ENCODE peak calls at places on chromosomes 5 and 9, in seven cellular contexts. One of them, this sample, is unnamed.

GRCh38 chr5:173791878-173792277 is 96.3 kb upstream of the CPEB4 start:
- DNase-seq in HFFc6: no peak
- DNase-seq in hepatocyte: no peak
- DNase-seq in neuronal stem cell: no peak
- DNase-seq in esophagus squamous epithelium: no peak
- DNase-seq in COR-L47: no peak
- DNase-seq in CD8-positive, alpha-beta memory T cell: no peak
- DNase-seq in this sample: no peak

GRCh38 chr5:163695817-163696216 is 190.4 kb downstream of the MAT2B start:
- DNase-seq in esophagus squamous epithelium: no peak
- DNase-seq in CD8-positive, alpha-beta memory T cell: no peak
- DNase-seq in hepatocyte: no peak
- DNase-seq in HFFc6: no peak
- DNase-seq in COR-L47: no peak
- DNase-seq in neuronal stem cell: no peak
- DNase-seq in this sample: no peak

GRCh38 chr5:132283423-132284043 is 10.7 kb upstream of the SLC22A4 start:
- DNase-seq in hepatocyte: no peak
- DNase-seq in esophagus squamous epithelium: no peak
- DNase-seq in CD8-positive, alpha-beta memory T cell: no peak
- DNase-seq in neuronal stem cell: no peak
- DNase-seq in HFFc6: peak
- DNase-seq in COR-L47: peak
- DNase-seq in this sample: peak

GRCh38 chr5:72871358-72872024 is 55.0 kb downstream of the TNPO1 start:
- DNase-seq in CD8-positive, alpha-beta memory T cell: no peak
- DNase-seq in HFFc6: no peak
- DNase-seq in COR-L47: no peak
- DNase-seq in esophagus squamous epithelium: no peak
- DNase-seq in neuronal stem cell: no peak
- DNase-seq in hepatocyte: no peak
- DNase-seq in this sample: no peak

GRCh38 chr5:57311251-57311650 is 137.4 kb downstream of the GPBP1 start:
- DNase-seq in COR-L47: no peak
- DNase-seq in esophagus squamous epithelium: no peak
- DNase-seq in hepatocyte: no peak
- DNase-seq in neuronal stem cell: no peak
- DNase-seq in CD8-positive, alpha-beta memory T cell: no peak
- DNase-seq in HFFc6: no peak
- DNase-seq in this sample: no peak

GRCh38 chr5:13408616-13409015 is 535.9 kb downstream of the DNAH5 start:
- DNase-seq in CD8-positive, alpha-beta memory T cell: no peak
- DNase-seq in HFFc6: no peak
- DNase-seq in neuronal stem cell: no peak
- DNase-seq in hepatocyte: no peak
- DNase-seq in COR-L47: no peak
- DNase-seq in esophagus squamous epithelium: no peak
- DNase-seq in this sample: peak

GRCh38 chr5:179817071-179817840 is 3.4 kb upstream of the SQSTM1 start:
- DNase-seq in hepatocyte: no peak
- DNase-seq in neuronal stem cell: no peak
- DNase-seq in esophagus squamous epithelium: no peak
- DNase-seq in CD8-positive, alpha-beta memory T cell: no peak
- DNase-seq in COR-L47: no peak
- DNase-seq in HFFc6: no peak
- DNase-seq in this sample: no peak

GRCh38 chr9:136283291-136284235 is 20.3 kb downstream of the CCDC187 start:
- DNase-seq in hepatocyte: peak
- DNase-seq in COR-L47: peak
- DNase-seq in CD8-positive, alpha-beta memory T cell: peak
- DNase-seq in neuronal stem cell: peak
- DNase-seq in esophagus squamous epithelium: no peak
- DNase-seq in HFFc6: peak
- DNase-seq in this sample: peak

GRCh38 chr5:141186897-141187512 is at the start of gene PCDHB9:
- DNase-seq in neuronal stem cell: no peak
- DNase-seq in COR-L47: peak
- DNase-seq in CD8-positive, alpha-beta memory T cell: no peak
- DNase-seq in HFFc6: peak
- DNase-seq in esophagus squamous epithelium: no peak
- DNase-seq in hepatocyte: peak
- DNase-seq in this sample: no peak

GRCh38 chr5:72472666-72473422 is 34.4 kb downstream of the ZNF366 start:
- DNase-seq in CD8-positive, alpha-beta memory T cell: no peak
- DNase-seq in COR-L47: no peak
- DNase-seq in neuronal stem cell: no peak
- DNase-seq in esophagus squamous epithelium: no peak
- DNase-seq in hepatocyte: no peak
- DNase-seq in HFFc6: no peak
- DNase-seq in this sample: no peak

GRCh38 chr9:113492343-113493079 is 29.0 kb downstream of the RGS3 start:
- DNase-seq in hepatocyte: no peak
- DNase-seq in HFFc6: no peak
- DNase-seq in COR-L47: no peak
- DNase-seq in neuronal stem cell: no peak
- DNase-seq in esophagus squamous epithelium: no peak
- DNase-seq in CD8-positive, alpha-beta memory T cell: no peak
- DNase-seq in this sample: no peak

GRCh38 chr5:133904641-133905040 is 63.8 kb downstream of the C5orf15 start:
- DNase-seq in HFFc6: no peak
- DNase-seq in neuronal stem cell: no peak
- DNase-seq in CD8-positive, alpha-beta memory T cell: no peak
- DNase-seq in COR-L47: no peak
- DNase-seq in esophagus squamous epithelium: no peak
- DNase-seq in hepatocyte: no peak
- DNase-seq in this sample: no peak

This sample was measured in HT-29.